ENCODE peak calls at places on chromosomes 7 and 10, in four cellular contexts. E is HCT116, O is kidney, M is uterus. Q is an unnamed sample.

GRCh38 chr7:52955522-52955921 is 79.9 kb upstream of the POM121L12 start:
- DNase-seq in E (no peak), O (no peak), M (no peak), Q (no peak)

GRCh38 chr10:94235470-94235869 is 127.3 kb downstream of the NOC3L start:
- DNase-seq in E (no peak), O (no peak), M (no peak), Q (no peak)

GRCh38 chr10:70053896-70054641 is 1.4 kb downstream of the MACROH2A2 start:
- DNase-seq in E (peak; percentile 15), O (no peak), M (no peak), Q (no peak)

GRCh38 chr7:127504715-127505114 is 80.7 kb downstream of the GCC1 start:
- DNase-seq in E (no peak), O (no peak), M (no peak), Q (no peak)

GRCh38 chr7:97771576-97771975 is 39.7 kb downstream of the TAC1 start:
- DNase-seq in E (no peak), O (peak; percentile 31), M (no peak), Q (no peak)

GRCh38 chr10:69505636-69506318 is 54.5 kb downstream of the TSPAN15 start:
- DNase-seq in E (no peak), O (no peak), M (peak; percentile 12), Q (no peak)

GRCh38 chr10:116170815-116171250 is 102.2 kb downstream of the GFRA1 start:
- DNase-seq in E (no peak), O (no peak), M (no peak), Q (no peak)

GRCh38 chr7:43647772-43648643 is 65.1 kb downstream of the STK17A start:
- DNase-seq in E (peak; percentile 67), O (peak; percentile 82), M (peak; percentile 80), Q (peak; percentile 86)

GRCh38 chr7:22402250-22402649 is 45.3 kb upstream of the RAPGEF5 start:
- DNase-seq in E (no peak), O (no peak), M (no peak), Q (no peak)

GRCh38 chr7:128919881-128920789 is 9.6 kb upstream of the KCP start:
- DNase-seq in E (no peak), O (no peak), M (no peak), Q (peak; percentile 36)

GRCh38 chr10:32982293-32982709 is 24.3 kb upstream of the ITGB1 start:
- DNase-seq in E (no peak), O (no peak), M (no peak), Q (no peak)

GRCh38 chr7:100897111-100897608 is 1.5 kb upstream of the ACHE start:
- DNase-seq in E (no peak), O (peak; percentile 87), M (no peak), Q (no peak)
- H3K4me3 ChIP-seq in E (peak overlapping the region; percentile 25), O (no peak overlapping the region), M (no peak overlapping the region), Q (peak overlapping the region; percentile 70)

GRCh38 chr10:62194924-62195674 is 73.5 kb downstream of the RTKN2 start:
- DNase-seq in E (no peak), O (no peak), M (no peak), Q (no peak)

GRCh38 chr10:62195675-62195926 is 73.0 kb downstream of the RTKN2 start:
- DNase-seq in E (no peak), O (no peak), M (no peak), Q (no peak)

GRCh38 chr10:62196528-62196927 is 72.1 kb downstream of the RTKN2 start:
- DNase-seq in E (no peak), O (no peak), M (no peak), Q (no peak)

GRCh38 chr10:62188021-62188616 is 80.5 kb downstream of the RTKN2 start:
- DNase-seq in E (no peak), O (no peak), M (no peak), Q (no peak)

GRCh38 chr10:62193479-62193878 is 75.2 kb downstream of the RTKN2 start:
- DNase-seq in E (no peak), O (no peak), M (no peak), Q (no peak)
- TF ChIP-seq CTCF in E (no peak), O (no peak), M (no peak), Q (no peak)

GRCh38 chr7:116408166-116408565 is 91.4 kb upstream of the CAV2 start:
- DNase-seq in E (no peak), O (no peak), M (no peak), Q (no peak)
- H3K27ac ChIP-seq in E (no peak overlapping the region), O (no peak overlapping the region), M (no peak overlapping the region), Q (no peak overlapping the region)

GRCh38 chr7:45573636-45574470 is at the start of gene ADCY1:
- DNase-seq in E (no peak), O (no peak), M (no peak), Q (peak; percentile 61)

GRCh38 chr7:45578022-45578421 is 3.9 kb downstream of the ADCY1 start:
- DNase-seq in E (no peak), O (no peak), M (no peak), Q (no peak)

GRCh38 chr7:45576249-45576929 is 2.2 kb downstream of the ADCY1 start:
- DNase-seq in E (no peak), O (no peak), M (no peak), Q (peak; percentile 59)

GRCh38 chr7:45574521-45575500 is 643 bp downstream of the ADCY1 start:
- DNase-seq in E (no peak), O (peak; percentile 83), M (no peak), Q (peak; percentile 63)

GRCh38 chr7:45575501-45576248 is 1.5 kb downstream of the ADCY1 start:
- DNase-seq in E (no peak), O (no peak), M (no peak), Q (peak; percentile 73)
- H3K4me3 ChIP-seq in E (no peak overlapping the region), O (peak overlapping the region; percentile 32), M (peak overlapping the region; percentile 7), Q (peak overlapping the region; percentile 78)

GRCh38 chr10:3224241-3224640 is 51.7 kb upstream of the PITRM1 start:
- DNase-seq in E (no peak), O (no peak), M (no peak), Q (no peak)

GRCh38 chr10:3217853-3218252 is 45.3 kb upstream of the PITRM1 start:
- DNase-seq in E (no peak), O (no peak), M (no peak), Q (no peak)

GRCh38 chr10:3225589-3225988 is 53.0 kb upstream of the PITRM1 start:
- DNase-seq in E (no peak), O (no peak), M (no peak), Q (no peak)

GRCh38 chr10:3220853-3221252 is 48.3 kb upstream of the PITRM1 start:
- DNase-seq in E (no peak), O (no peak), M (no peak), Q (no peak)

DNA sequence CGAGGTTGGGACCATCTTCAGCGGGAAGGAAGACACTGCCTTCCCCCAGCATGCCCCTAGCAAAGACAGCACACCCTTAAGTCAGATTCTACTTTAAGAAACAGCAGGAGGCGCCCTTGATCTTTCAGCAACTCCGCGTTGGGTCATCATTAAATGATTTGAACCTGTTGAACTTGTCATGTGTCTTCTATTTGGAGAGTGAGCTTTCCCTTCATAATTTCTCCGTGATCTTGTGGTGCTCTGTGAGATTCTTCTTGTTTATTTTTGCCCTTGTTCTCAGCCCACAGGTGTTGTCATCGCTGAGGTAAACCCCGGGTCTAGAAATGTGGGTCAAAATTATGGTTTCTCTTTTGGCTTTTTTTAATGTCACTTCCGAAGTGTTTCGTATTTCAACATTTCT is 49.5 kb upstream of the PITRM1 start:
- DNase-seq in E (no peak), O (no peak), M (no peak), Q (no peak)
- TF ChIP-seq CTCF in E (peak; percentile 22), O (no peak), M (no peak), Q (no peak)

GRCh38 chr10:110841767-110842267 is 29.9 kb upstream of the PDCD4 start:
- DNase-seq in E (no peak), O (no peak), M (peak; percentile 15), Q (no peak)
- H3K27ac ChIP-seq in E (no peak overlapping the region), O (no peak overlapping the region), M (no peak overlapping the region), Q (no peak overlapping the region)

GRCh38 chr10:34489436-34489835 is 325.7 kb downstream of the PARD3 start:
- DNase-seq in E (no peak), O (no peak), M (no peak), Q (no peak)
- H3K4me3 ChIP-seq in E (no peak overlapping the region), O (no peak overlapping the region), M (no peak overlapping the region), Q (no peak overlapping the region)